ENCODE peak calls at places on chromosomes 5 and 9, in nine cellular contexts. N, G, E, V, P, Z, F, Q and S are unnamed samples.

GRCh38 chr9:16828335-16829281 is 41.9 kb downstream of the BNC2 start:
- DNase-seq in Z (no peak), Q (peak), V (peak), E (peak), G (no peak), N (peak), P (no peak), F (no peak), S (no peak)

GRCh38 chr5:68345166-68345565 is 129.6 kb downstream of the PIK3R1 start:
- DNase-seq in G (no peak), V (no peak), Z (no peak), F (no peak), P (no peak), N (no peak), Q (no peak), E (no peak), S (no peak)

GRCh38 chr5:96172436-96172835 is 210.8 kb upstream of the ELL2 start:
- DNase-seq in P (no peak), V (no peak), F (no peak), N (no peak), G (no peak), Q (no peak), Z (no peak), E (peak), S (no peak)

GRCh38 chr5:138641547-138642298 is 66.5 kb upstream of the HSPA9 start:
- DNase-seq in P (peak), E (peak), N (peak), Z (peak), F (peak), G (peak), V (peak), Q (peak), S (peak)

GRCh38 chr5:142014911-142015584 is 2.2 kb upstream of the GNPDA1 start:
- DNase-seq in F (peak), P (peak), Z (peak), E (peak), Q (no peak), V (peak), N (peak), G (no peak), S (peak)

GRCh38 chr9:133673260-133673658 is 37.1 kb downstream of the DBH start:
- DNase-seq in E (no peak), V (no peak), G (no peak), F (no peak), Z (no peak), N (no peak), P (no peak), Q (no peak), S (no peak)

GRCh38 chr5:16456103-16456832 is 9.3 kb downstream of the ZNF622 start:
- DNase-seq in Z (peak), E (peak), F (peak), Q (no peak), G (no peak), P (peak), V (no peak), N (peak), S (no peak)

GRCh38 chr5:78505860-78506259 is 142.7 kb downstream of the LHFPL2 start:
- DNase-seq in F (no peak), N (no peak), V (no peak), P (no peak), Z (no peak), Q (no peak), E (no peak), G (no peak), S (no peak)

GRCh38 chr9:68530618-68531017 is 10.1 kb downstream of the TMEM252 start:
- DNase-seq in G (peak), F (no peak), E (no peak), Z (peak), Q (peak), V (no peak), P (no peak), N (peak), S (no peak)